ENCODE peak calls at places on chromosome 7, in six cellular contexts. One of them, this sample, is unnamed.

GRCh38 chr7:120941064-120941463 is 9.5 kb upstream of the ING3 start:
- DNase-seq in activated CD8-positive, alpha-beta T cell treated with anti-CD3 and anti-CD28 coated beads for 36 hours: no peak
- DNase-seq in uterus: no peak
- DNase-seq in cerebellum: no peak
- DNase-seq in SK-MEL-5: peak
- DNase-seq in T-helper 1 cell: no peak
- DNase-seq in this sample: no peak

GRCh38 chr7:32513205-32513604 is 17.9 kb downstream of the AVL9 start:
- DNase-seq in T-helper 1 cell: no peak
- DNase-seq in SK-MEL-5: no peak
- DNase-seq in uterus: no peak
- DNase-seq in cerebellum: no peak
- DNase-seq in activated CD8-positive, alpha-beta T cell treated with anti-CD3 and anti-CD28 coated beads for 36 hours: no peak
- DNase-seq in this sample: no peak

GRCh38 chr7:55085511-55086412 is 66.9 kb downstream of the EGFR start:
- DNase-seq in T-helper 1 cell: no peak
- DNase-seq in uterus: no peak
- DNase-seq in activated CD8-positive, alpha-beta T cell treated with anti-CD3 and anti-CD28 coated beads for 36 hours: no peak
- DNase-seq in cerebellum: no peak
- DNase-seq in SK-MEL-5: no peak
- DNase-seq in this sample: no peak

GRCh38 chr7:122550545-122550944 is 148.4 kb downstream of the RNF133 start:
- DNase-seq in activated CD8-positive, alpha-beta T cell treated with anti-CD3 and anti-CD28 coated beads for 36 hours: no peak
- DNase-seq in T-helper 1 cell: no peak
- DNase-seq in uterus: no peak
- DNase-seq in SK-MEL-5: peak
- DNase-seq in cerebellum: no peak
- DNase-seq in this sample: no peak

GRCh38 chr7:102304668-102305067 is 18.0 kb downstream of the SH2B2 start:
- DNase-seq in cerebellum: peak
- DNase-seq in activated CD8-positive, alpha-beta T cell treated with anti-CD3 and anti-CD28 coated beads for 36 hours: no peak
- DNase-seq in SK-MEL-5: no peak
- DNase-seq in T-helper 1 cell: no peak
- DNase-seq in uterus: no peak
- DNase-seq in this sample: no peak

GRCh38 chr7:66779669-66780408 is 39.3 kb downstream of the RABGEF1 start:
- DNase-seq in T-helper 1 cell: no peak
- DNase-seq in SK-MEL-5: no peak
- DNase-seq in activated CD8-positive, alpha-beta T cell treated with anti-CD3 and anti-CD28 coated beads for 36 hours: no peak
- DNase-seq in uterus: no peak
- DNase-seq in cerebellum: no peak
- DNase-seq in this sample: no peak

GRCh38 chr7:26709210-26709990 is 155.0 kb downstream of the SKAP2 start:
- DNase-seq in activated CD8-positive, alpha-beta T cell treated with anti-CD3 and anti-CD28 coated beads for 36 hours: no peak
- DNase-seq in cerebellum: no peak
- DNase-seq in T-helper 1 cell: no peak
- DNase-seq in SK-MEL-5: no peak
- DNase-seq in uterus: no peak
- DNase-seq in this sample: no peak

GRCh38 chr7:78095549-78095948 is 297.0 kb downstream of the PHTF2 start:
- DNase-seq in T-helper 1 cell: no peak
- DNase-seq in activated CD8-positive, alpha-beta T cell treated with anti-CD3 and anti-CD28 coated beads for 36 hours: no peak
- DNase-seq in cerebellum: no peak
- DNase-seq in SK-MEL-5: no peak
- DNase-seq in uterus: no peak
- DNase-seq in this sample: no peak

GRCh38 chr7:96949766-96950165 is 55.6 kb upstream of the DLX6 start:
- DNase-seq in cerebellum: no peak
- DNase-seq in uterus: no peak
- DNase-seq in SK-MEL-5: no peak
- DNase-seq in activated CD8-positive, alpha-beta T cell treated with anti-CD3 and anti-CD28 coated beads for 36 hours: no peak
- DNase-seq in T-helper 1 cell: no peak
- DNase-seq in this sample: no peak

GRCh38 chr7:31512166-31512565 is 1.7 kb upstream of the ITPRID1 start:
- DNase-seq in SK-MEL-5: peak
- DNase-seq in cerebellum: no peak
- DNase-seq in activated CD8-positive, alpha-beta T cell treated with anti-CD3 and anti-CD28 coated beads for 36 hours: no peak
- DNase-seq in uterus: no peak
- DNase-seq in T-helper 1 cell: no peak
- DNase-seq in this sample: no peak

GRCh38 chr7:47368190-47368812 is 213.6 kb downstream of the TNS3 start:
- DNase-seq in cerebellum: no peak
- DNase-seq in activated CD8-positive, alpha-beta T cell treated with anti-CD3 and anti-CD28 coated beads for 36 hours: no peak
- DNase-seq in uterus: no peak
- DNase-seq in SK-MEL-5: no peak
- DNase-seq in T-helper 1 cell: no peak
- DNase-seq in this sample: no peak

GRCh38 chr7:157513682-157514081 is 176.9 kb downstream of the DNAJB6 start:
- DNase-seq in T-helper 1 cell: no peak
- DNase-seq in SK-MEL-5: no peak
- DNase-seq in cerebellum: no peak
- DNase-seq in uterus: no peak
- DNase-seq in activated CD8-positive, alpha-beta T cell treated with anti-CD3 and anti-CD28 coated beads for 36 hours: no peak
- DNase-seq in this sample: no peak

GRCh38 chr7:32890553-32891045 is 961 bp downstream of the KBTBD2 start:
- DNase-seq in SK-MEL-5: peak
- DNase-seq in activated CD8-positive, alpha-beta T cell treated with anti-CD3 and anti-CD28 coated beads for 36 hours: peak
- DNase-seq in T-helper 1 cell: peak
- DNase-seq in uterus: no peak
- DNase-seq in cerebellum: peak
- DNase-seq in this sample: no peak

GRCh38 chr7:70093496-70093895 is 495.2 kb downstream of the AUTS2 start:
- DNase-seq in SK-MEL-5: no peak
- DNase-seq in activated CD8-positive, alpha-beta T cell treated with anti-CD3 and anti-CD28 coated beads for 36 hours: no peak
- DNase-seq in cerebellum: no peak
- DNase-seq in uterus: no peak
- DNase-seq in T-helper 1 cell: no peak
- DNase-seq in this sample: no peak